ENCODE peak calls at places on chromosomes 6 and 20, in five cellular contexts. M is HEK293T, H is K562, T is A549, R is HepG2. K is an unnamed sample.

GRCh38 chr6:53049389-53049788 is 15.8 kb upstream of the FBXO9 start:
- DNase-seq in M (no peak), T (no peak), R (peak; percentile 63), H (no peak), K (no peak)

GRCh38 chr6:22113046-22113766 is 183.6 kb downstream of the PRL start:
- DNase-seq in T (peak; percentile 55), M (no peak), R (no peak), H (no peak), K (peak; percentile 100)

GRCh38 chr20:50112512-50113419 is at the start of gene UBE2V1:
- DNase-seq in M (peak; percentile 92), R (peak; percentile 84), H (peak; percentile 93), T (peak; percentile 90), K (peak; percentile 81)

GRCh38 chr20:21496452-21496851 is 17.4 kb downstream of the NKX2-2 start:
- DNase-seq in M (no peak), R (no peak), H (no peak), T (no peak), K (no peak)

GRCh38 chr6:169145476-169145875 is 108.2 kb downstream of the THBS2 start:
- DNase-seq in R (no peak), M (no peak), H (no peak), T (no peak), K (peak; percentile 76)

GRCh38 chr6:118325220-118325860 is 222.8 kb upstream of the PLN start:
- DNase-seq in T (no peak), R (no peak), M (no peak), H (peak; percentile 9), K (peak; percentile 14)

GRCh38 chr6:145669627-145670034 is 65.7 kb downstream of the EPM2A start:
- DNase-seq in H (no peak), M (no peak), T (no peak), R (no peak), K (peak; percentile 86)

GRCh38 chr20:8301655-8302054 is 169.6 kb downstream of the PLCB1 start:
- DNase-seq in M (no peak), H (no peak), R (no peak), T (no peak), K (no peak)

GRCh38 chr20:55676097-55676496 is 329.2 kb downstream of the CBLN4 start:
- DNase-seq in M (no peak), H (no peak), T (no peak), R (no peak), K (no peak)

GRCh38 chr20:60037120-60037499 is 78.9 kb downstream of the CDH26 start:
- DNase-seq in T (peak; percentile 22), H (no peak), M (no peak), R (no peak), K (peak; percentile 59)

GRCh38 chr20:44601801-44602204 is 19.4 kb downstream of the PKIG start:
- DNase-seq in R (no peak), H (no peak), T (no peak), M (no peak), K (peak; percentile 87)

GRCh38 chr6:153976921-153977693 is 61.9 kb upstream of the OPRM1 start:
- DNase-seq in R (no peak), H (no peak), M (no peak), T (no peak), K (no peak)

GRCh38 chr20:7503501-7503900 is 436.8 kb downstream of the HAO1 start:
- DNase-seq in M (no peak), T (no peak), H (no peak), R (no peak), K (no peak)

GRCh38 chr6:9834233-9834632 is 580.6 kb downstream of the TFAP2A start:
- DNase-seq in R (no peak), T (no peak), M (no peak), H (no peak), K (no peak)

GRCh38 chr20:44566018-44566417 is 16.4 kb upstream of the PKIG start:
- DNase-seq in R (no peak), T (no peak), H (no peak), M (no peak), K (no peak)

GRCh38 chr6:7058250-7058923 is 49.4 kb upstream of the RREB1 start:
- DNase-seq in R (peak; percentile 77), M (no peak), T (peak; percentile 56), H (peak; percentile 92), K (peak; percentile 98)

GRCh38 chr20:59404749-59405148 is 104.3 kb downstream of the EDN3 start:
- DNase-seq in R (no peak), H (no peak), M (no peak), T (no peak), K (no peak)

GRCh38 chr6:134145786-134146185 is 93.4 kb upstream of the SLC2A12 start:
- DNase-seq in H (peak; percentile 12), R (no peak), T (no peak), M (no peak), K (peak; percentile 75)

GRCh38 chr6:3991941-3992340 is 87.0 kb downstream of the FAM217A start:
- DNase-seq in R (no peak), M (no peak), H (no peak), T (no peak), K (no peak)

GRCh38 chr6:42047220-42047590 is 3.1 kb upstream of the TAF8 start:
- DNase-seq in H (no peak), R (no peak), T (no peak), M (no peak), K (no peak)

GRCh38 chr6:112429226-112429625 is 82.1 kb downstream of the RFPL4B start:
- DNase-seq in H (peak; percentile 1), R (no peak), T (no peak), M (no peak), K (peak; percentile 53)

GRCh38 chr6:35267897-35268296 is 8.4 kb downstream of the ZNF76 start:
- DNase-seq in R (no peak), M (no peak), T (no peak), H (no peak), K (no peak)

GRCh38 chr6:76435174-76435573 is 362.7 kb upstream of the IMPG1 start:
- DNase-seq in R (no peak), T (no peak), M (no peak), H (no peak), K (no peak)

GRCh38 chr6:90466191-90466940 is 120.5 kb downstream of the MAP3K7 start:
- DNase-seq in M (no peak), H (peak; percentile 85), R (no peak), T (no peak), K (peak; percentile 16)

GRCh38 chr6:116764961-116765841 is at the start of gene FAM162B:
- DNase-seq in T (no peak), M (no peak), H (no peak), R (peak; percentile 2), K (peak; percentile 32)

GRCh38 chr20:24318569-24319352 is 150.7 kb upstream of the SYNDIG1 start:
- DNase-seq in T (no peak), R (no peak), M (no peak), H (no peak), K (no peak)

GRCh38 chr20:43940518-43941225 is 26.0 kb downstream of the TOX2 start:
- DNase-seq in R (no peak), H (no peak), M (no peak), T (no peak), K (no peak)

GRCh38 chr6:1312444-1313363 is 806 bp downstream of the FOXQ1 start:
- DNase-seq in M (peak; percentile 39), R (no peak), T (no peak), H (no peak), K (no peak)

GRCh38 chr6:137231156-137231555 is 12.0 kb upstream of the IFNGR1 start:
- DNase-seq in R (no peak), H (no peak), T (no peak), M (no peak), K (no peak)

DNA sequence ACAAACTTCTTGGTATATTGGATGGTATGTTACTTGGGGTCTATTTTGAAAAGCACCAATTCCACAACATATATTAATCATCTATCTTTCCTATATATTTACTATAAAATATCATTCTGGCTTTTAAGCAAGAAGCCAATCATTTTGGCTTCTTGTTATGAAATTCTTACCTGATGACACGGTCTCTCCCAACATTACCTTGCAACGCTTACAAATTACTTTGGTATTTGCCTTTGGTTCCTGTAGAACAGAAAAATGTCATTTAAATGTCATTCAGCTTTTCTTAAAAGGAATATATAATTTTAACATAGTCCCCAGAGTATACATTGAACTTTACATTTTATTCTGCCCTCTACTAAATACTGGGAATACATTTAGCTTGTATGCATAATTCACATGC is 27.4 kb downstream of the UBE3D start:
- DNase-seq in M (no peak), H (no peak), R (no peak), T (no peak), K (no peak)
- TF ChIP-seq BHLHE40 in M (no peak), H (no peak), R (no peak), T (no peak), K (no peak)

DNA sequence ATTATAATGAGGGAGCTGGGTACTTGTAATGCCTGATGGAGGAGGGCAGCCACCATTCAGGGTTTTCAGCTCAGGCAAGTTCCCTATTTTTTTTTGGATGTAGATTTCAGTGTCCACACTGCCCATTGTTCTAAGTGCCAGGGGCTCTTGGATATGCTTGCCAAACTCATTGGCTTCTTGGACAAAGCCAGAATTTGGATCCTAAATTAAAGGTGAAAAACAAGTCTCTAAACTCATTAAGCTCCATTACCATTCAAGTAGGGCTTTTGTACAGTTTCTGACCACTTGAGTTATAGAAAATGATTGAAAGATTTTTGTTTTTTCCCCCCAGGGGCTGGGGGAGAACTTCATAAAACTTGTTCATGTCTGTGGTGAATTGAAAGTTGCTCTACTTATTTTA is 45.8 kb downstream of the TIAM2 start:
- DNase-seq in T (no peak), H (no peak), M (no peak), R (no peak), K (no peak)
- TF ChIP-seq BHLHE40 in T (no peak), H (no peak), M (no peak), R (no peak), K (no peak)

DNA sequence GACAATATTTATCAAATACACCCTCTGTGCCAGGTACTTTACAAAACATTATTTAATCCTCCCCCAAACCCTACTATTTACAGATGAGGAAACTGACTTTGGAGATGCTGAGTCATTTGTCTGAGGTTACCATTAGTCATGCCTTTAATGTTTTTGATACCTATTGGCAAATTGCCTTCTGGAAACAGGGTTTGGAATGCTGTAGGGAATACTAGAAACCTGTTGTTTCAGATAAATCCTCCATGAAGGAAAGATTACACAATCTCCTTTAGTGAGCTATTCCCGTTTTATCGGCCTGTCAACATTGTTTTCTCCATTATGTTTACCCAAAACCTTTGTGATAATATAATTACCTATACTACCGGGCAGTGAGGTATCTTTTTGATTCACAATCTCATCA is 93.6 kb upstream of the ADGRF1 start:
- DNase-seq in R (peak; percentile 97), H (peak; percentile 70), T (peak; percentile 53), M (no peak), K (peak; percentile 93)
- TF ChIP-seq BHLHE40 in R (no peak), H (no peak), T (no peak), M (no peak), K (peak; percentile 29)

DNA sequence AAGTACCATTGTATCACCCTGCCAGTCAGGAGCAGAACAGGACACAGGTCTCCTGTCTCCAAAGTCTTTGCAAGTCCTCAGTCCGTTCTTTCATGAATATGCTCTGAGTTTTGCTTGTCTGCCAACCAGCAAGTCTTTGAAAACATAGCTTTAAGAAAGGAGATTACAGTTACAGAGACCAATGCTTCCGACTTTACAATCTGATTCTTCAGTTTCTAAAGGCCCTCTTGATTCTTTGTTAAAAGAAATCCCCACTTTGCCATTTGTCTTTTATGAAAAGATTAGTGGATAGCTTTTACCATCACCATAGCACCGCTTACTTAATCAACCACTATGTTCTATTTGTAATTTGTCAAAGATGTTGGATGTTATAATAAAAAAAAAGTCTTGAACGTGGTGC is 562.9 kb upstream of the BTBD3 start:
- DNase-seq in M (no peak), H (no peak), T (no peak), R (no peak), K (no peak)
- TF ChIP-seq BHLHE40 in M (no peak), H (no peak), T (no peak), R (no peak), K (no peak)

K was measured in IMR-90.